ENCODE peak calls at places on chromosome 16, in eight cellular contexts. H, Q, S, F, U, Z, K and J are unnamed samples.

GRCh38 chr16:53816211-53816610 is 112.3 kb downstream of the FTO start:
- DNase-seq in S (peak), U (no peak), Q (peak), F (no peak), H (no peak), K (no peak), Z (no peak), J (no peak)

GRCh38 chr16:85752511-85753420 is 1.9 kb upstream of the C16orf74 start:
- DNase-seq in Z (no peak), F (no peak), S (no peak), U (no peak), Q (no peak), K (peak), H (no peak), J (peak)

GRCh38 chr16:1706386-1707192 is 594 bp downstream of the MAPK8IP3 start:
- DNase-seq in F (no peak), H (no peak), U (no peak), K (no peak), Z (no peak), S (peak), Q (peak), J (peak)

GRCh38 chr16:79134300-79134699 is 466.2 kb downstream of the MAF start:
- DNase-seq in S (no peak), H (no peak), Q (no peak), Z (no peak), F (no peak), K (no peak), U (no peak), J (no peak)

GRCh38 chr16:69520800-69521602 is 44.8 kb upstream of the NFAT5 start:
- DNase-seq in S (peak), F (no peak), H (no peak), U (no peak), Z (no peak), Q (no peak), K (no peak), J (no peak)

GRCh38 chr16:15592324-15592723 is 50.6 kb downstream of the MARF1 start:
- DNase-seq in F (no peak), K (peak), S (no peak), U (no peak), Q (no peak), Z (no peak), H (no peak), J (no peak)

GRCh38 chr16:8861563-8862308 is 7.1 kb downstream of the CARHSP1 start:
- DNase-seq in F (peak), H (no peak), K (no peak), Z (no peak), U (no peak), Q (no peak), S (no peak), J (no peak)

GRCh38 chr16:77782694-77783093 is 5.7 kb upstream of the VAT1L start:
- DNase-seq in K (no peak), F (no peak), Z (no peak), U (no peak), Q (peak), S (no peak), H (no peak), J (peak)

GRCh38 chr16:27685802-27686201 is 135.9 kb downstream of the KATNIP start:
- DNase-seq in U (no peak), Q (peak), K (no peak), S (no peak), Z (no peak), F (no peak), H (peak), J (no peak)

GRCh38 chr16:75377971-75378386 is 55.3 kb downstream of the CFDP1 start:
- DNase-seq in U (no peak), F (no peak), Q (peak), S (peak), Z (no peak), H (no peak), K (no peak), J (no peak)

GRCh38 chr16:83214671-83215070 is 587.9 kb downstream of the CDH13 start:
- DNase-seq in H (no peak), Z (no peak), K (no peak), U (no peak), F (no peak), S (no peak), Q (no peak), J (no peak)

GRCh38 chr16:35306915-35307314 is 1847.5 kb downstream of the TP53TG3F start:
- DNase-seq in K (no peak), Z (no peak), U (no peak), F (no peak), S (no peak), Q (no peak), H (no peak), J (no peak)

GRCh38 chr16:11667824-11668589 is at the start of gene SNN:
- DNase-seq in Z (peak), S (peak), H (peak), F (peak), K (peak), U (peak), Q (peak), J (peak)

GRCh38 chr16:2514333-2515179 is 804 bp downstream of the ATP6V0C start:
- DNase-seq in Q (no peak), U (no peak), H (no peak), S (peak), Z (no peak), K (peak), F (no peak), J (no peak)

GRCh38 chr16:57611184-57611583 is 17.2 kb upstream of the ADGRG1 start:
- DNase-seq in K (no peak), U (no peak), Q (no peak), S (peak), Z (no peak), H (no peak), F (no peak), J (no peak)

GRCh38 chr16:181668-182021 is 1.4 kb downstream of the HBQ1 start:
- DNase-seq in U (no peak), S (no peak), Z (no peak), Q (no peak), F (no peak), K (no peak), H (no peak), J (no peak)